ENCODE peak calls at places on chromosome 11, in eight cellular contexts. Y, A, O, J, W, P, Q and M are unnamed samples.

GRCh38 chr11:93128574-93128973 is 69.2 kb downstream of the SLC36A4 start:
- DNase-seq in Y (no peak), A (no peak), O (no peak), J (no peak), W (no peak), P (no peak), Q (no peak), M (no peak)

GRCh38 chr11:86664930-86665329 is 7.5 kb downstream of the ME3 start:
- DNase-seq in Y (no peak), A (no peak), O (no peak), J (no peak), W (no peak), P (no peak), Q (no peak), M (no peak)

GRCh38 chr11:72297828-72298227 is 53.9 kb upstream of the PHOX2A start:
- DNase-seq in Y (no peak), A (no peak), O (no peak), J (no peak), W (no peak), P (no peak), Q (no peak), M (no peak)

GRCh38 chr11:101127699-101128570 is 1.7 kb downstream of the PGR start:
- DNase-seq in Y (peak; percentile 43), A (no peak), O (peak; percentile 59), J (no peak), W (peak; percentile 37), P (peak; percentile 12), Q (no peak), M (no peak)

GRCh38 chr11:121566279-121567168 is 113.8 kb upstream of the SORL1-AS1 start:
- DNase-seq in Y (no peak), A (peak; percentile 38), O (no peak), J (no peak), W (no peak), P (peak; percentile 18), Q (no peak), M (peak; percentile 23)

GRCh38 chr11:62702241-62702640 is 5.0 kb downstream of the BSCL2 start:
- DNase-seq in Y (no peak), A (no peak), O (no peak), J (no peak), W (no peak), P (no peak), Q (no peak), M (no peak)

GRCh38 chr11:100849009-100849913 is 162.2 kb downstream of the ARHGAP42 start:
- DNase-seq in Y (no peak), A (no peak), O (no peak), J (no peak), W (no peak), P (no peak), Q (no peak), M (no peak)

GRCh38 chr11:61049854-61050253 is 52.4 kb upstream of the CD5 start:
- DNase-seq in Y (no peak), A (no peak), O (no peak), J (no peak), W (no peak), P (peak; percentile 28), Q (no peak), M (no peak)

GRCh38 chr11:79414644-79415317 is 26.0 kb downstream of the TENM4 start:
- DNase-seq in Y (no peak), A (no peak), O (no peak), J (no peak), W (no peak), P (no peak), Q (no peak), M (no peak)

GRCh38 chr11:36362902-36363301 is 66.8 kb downstream of the PRR5L start:
- DNase-seq in Y (no peak), A (no peak), O (no peak), J (no peak), W (no peak), P (no peak), Q (no peak), M (no peak)

GRCh38 chr11:30583505-30584280 is 2.5 kb downstream of the MPPED2 start:
- DNase-seq in Y (peak; percentile 35), A (peak; percentile 40), O (peak; percentile 55), J (no peak), W (peak; percentile 27), P (no peak), Q (no peak), M (no peak)

GRCh38 chr11:116871248-116871647 is 33.8 kb upstream of the APOA1 start:
- DNase-seq in Y (no peak), A (no peak), O (no peak), J (no peak), W (no peak), P (no peak), Q (no peak), M (no peak)